ENCODE peak calls at places on chromosomes 7 and 10, in seven cellular contexts. I is WERI-Rb-1; C is CD8-positive, alpha-beta memory T cell; K is HAP-1; F is testis; A is transverse colon; P is mammary epithelial cell. N is an unnamed sample.

GRCh38 chr10:132023092-132023811 is 41.5 kb upstream of the BNIP3 start:
- DNase-seq in I (peak; percentile 78), C (peak; percentile 54), K (peak; percentile 40), F (peak; percentile 85), A (peak; percentile 84), P (peak; percentile 52), N (peak; percentile 56)

GRCh38 chr7:44286182-44286617 is 39.2 kb downstream of the CAMK2B start:
- DNase-seq in I (peak; percentile 54), C (no peak), K (no peak), F (no peak), A (peak; percentile 3), P (no peak), N (no peak)

GRCh38 chr10:96073722-96074121 is 30.3 kb downstream of the CCNJ start:
- DNase-seq in I (no peak), C (no peak), K (no peak), F (no peak), A (no peak), P (peak; percentile 75), N (peak; percentile 93)

GRCh38 chr10:131816941-131817700 is 83.7 kb upstream of the PPP2R2D start:
- DNase-seq in I (no peak), C (no peak), K (no peak), F (peak; percentile 10), A (no peak), P (no peak), N (no peak)

GRCh38 chr10:129892571-129893045 is 71.5 kb downstream of the EBF3 start:
- DNase-seq in I (peak; percentile 21), C (no peak), K (no peak), F (no peak), A (no peak), P (no peak), N (no peak)

GRCh38 chr7:13778967-13779366 is 210.5 kb downstream of the ETV1 start:
- DNase-seq in I (no peak), C (no peak), K (no peak), F (no peak), A (no peak), P (peak; percentile 71), N (peak; percentile 40)

GRCh38 chr10:70458329-70459060 is 17.0 kb upstream of the NODAL start:
- DNase-seq in I (peak; percentile 71), C (no peak), K (no peak), F (peak; percentile 61), A (peak; percentile 67), P (peak; percentile 62), N (peak; percentile 71)

GRCh38 chr7:111638048-111638447 is 75.8 kb upstream of the IMMP2L start:
- DNase-seq in I (no peak), C (no peak), K (no peak), F (no peak), A (no peak), P (no peak), N (no peak)

GRCh38 chr10:127979566-127979965 is 72.7 kb downstream of the PTPRE start:
- DNase-seq in I (no peak), C (no peak), K (no peak), F (no peak), A (no peak), P (no peak), N (no peak)

GRCh38 chr10:91880310-91880709 is 29.0 kb downstream of the FGFBP3 start:
- DNase-seq in I (peak; percentile 75), C (no peak), K (no peak), F (no peak), A (no peak), P (peak; percentile 81), N (no peak)

GRCh38 chr7:192035-192649 is at the start of gene FAM20C:
- DNase-seq in I (peak; percentile 54), C (peak; percentile 28), K (peak; percentile 10), F (peak; percentile 82), A (peak; percentile 83), P (peak; percentile 81), N (peak; percentile 61)

GRCh38 chr7:150814328-150815001 is 13.9 kb downstream of the TMEM176A start:
- DNase-seq in I (no peak), C (no peak), K (no peak), F (no peak), A (no peak), P (no peak), N (no peak)

GRCh38 chr7:25069900-25070443 is 55.1 kb downstream of the CYCS start:
- DNase-seq in I (peak; percentile 40), C (peak; percentile 49), K (peak; percentile 90), F (peak; percentile 75), A (peak; percentile 39), P (peak; percentile 45), N (peak; percentile 67)

GRCh38 chr10:97515260-97515978 is 16.7 kb downstream of the UBTD1 start:
- DNase-seq in I (peak; percentile 72), C (no peak), K (no peak), F (no peak), A (no peak), P (no peak), N (no peak)

GRCh38 chr7:156128496-156128895 is 316.2 kb upstream of the SHH start:
- DNase-seq in I (no peak), C (no peak), K (no peak), F (no peak), A (no peak), P (no peak), N (no peak)

GRCh38 chr7:156129589-156129988 is 317.3 kb upstream of the SHH start:
- DNase-seq in I (no peak), C (no peak), K (no peak), F (no peak), A (no peak), P (no peak), N (no peak)

GRCh38 chr7:156125841-156126730 is 313.8 kb upstream of the SHH start:
- DNase-seq in I (no peak), C (no peak), K (no peak), F (no peak), A (no peak), P (no peak), N (no peak)

GRCh38 chr7:156124356-156124755 is 312.1 kb upstream of the SHH start:
- DNase-seq in I (no peak), C (no peak), K (no peak), F (no peak), A (no peak), P (no peak), N (no peak)

GRCh38 chr7:156127166-156128134 is 315.2 kb upstream of the SHH start:
- DNase-seq in I (no peak), C (no peak), K (no peak), F (no peak), A (no peak), P (no peak), N (no peak)
- H3K27me3 ChIP-seq in I (peaks cover 89% of the 10 kb centered on the region), C (no peaks in the 10 kb centered on the region), K (no peaks in the 10 kb centered on the region), F (no peaks in the 10 kb centered on the region), A (no peaks in the 10 kb centered on the region), P (no peaks in the 10 kb centered on the region), N (no peaks in the 10 kb centered on the region)

DNA sequence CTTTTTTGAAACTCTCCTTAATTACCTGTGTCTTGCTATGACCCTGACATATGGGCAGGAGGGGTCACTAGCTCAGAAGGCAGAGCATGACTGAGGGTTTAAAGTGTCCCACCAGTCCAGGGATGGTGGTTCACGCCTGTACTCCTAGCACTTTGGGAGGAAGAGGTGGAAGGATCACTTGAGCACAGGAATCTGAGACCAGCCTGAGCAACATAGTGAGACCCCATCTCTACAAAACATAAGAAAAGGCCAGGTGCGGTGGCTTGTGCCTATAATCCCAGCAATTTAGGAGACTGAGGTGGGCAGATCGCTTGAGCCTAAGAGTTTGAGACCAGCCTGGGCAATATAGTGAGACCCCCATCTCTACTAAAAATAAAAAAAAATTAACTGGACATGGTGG is 133.8 kb downstream of the TMEM178B start:
- DNase-seq in I (no peak), C (no peak), K (no peak), F (no peak), A (no peak), P (no peak), N (no peak)
- H3K27me3 ChIP-seq in I (no peaks in the 10 kb centered on the region), C (no peaks in the 10 kb centered on the region), K (no peaks in the 10 kb centered on the region), F (no peaks in the 10 kb centered on the region), A (no peaks in the 10 kb centered on the region), P (peaks cover 2% of the 10 kb centered on the region), N (no peaks in the 10 kb centered on the region)

DNA sequence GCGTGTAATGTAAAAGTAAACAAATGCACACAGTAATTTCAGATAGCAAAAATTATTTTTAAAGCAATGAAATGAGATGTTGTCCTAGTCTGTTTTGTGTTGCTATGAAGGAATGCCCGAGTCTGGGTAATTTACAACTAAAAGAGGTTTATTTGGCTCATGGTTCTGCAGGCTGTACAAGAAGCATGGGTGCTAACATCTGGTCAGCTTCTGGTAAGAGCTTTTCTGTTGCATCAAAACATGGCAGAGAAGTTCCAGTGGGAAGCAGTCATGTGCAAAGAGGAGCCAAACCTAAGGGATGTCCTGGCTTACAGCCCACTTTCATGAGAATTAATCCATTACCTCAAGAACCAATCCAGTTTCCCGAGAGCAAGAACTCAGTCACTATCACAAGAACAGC is 62.9 kb upstream of the MNX1 start:
- DNase-seq in I (no peak), C (no peak), K (no peak), F (no peak), A (no peak), P (no peak), N (no peak)
- H3K27me3 ChIP-seq in I (no peaks in the 10 kb centered on the region), C (no peaks in the 10 kb centered on the region), K (peaks cover 13% of the 10 kb centered on the region), F (no peaks in the 10 kb centered on the region), A (peaks cover 78% of the 10 kb centered on the region), P (no peaks in the 10 kb centered on the region), N (no peaks in the 10 kb centered on the region)

GRCh38 chr10:101207026-101207425 is 22.2 kb downstream of the LBX1 start:
- DNase-seq in I (no peak), C (no peak), K (no peak), F (no peak), A (no peak), P (no peak), N (no peak)

GRCh38 chr10:101208543-101208942 is 20.7 kb downstream of the LBX1 start:
- DNase-seq in I (no peak), C (no peak), K (no peak), F (no peak), A (no peak), P (no peak), N (no peak)
- H3K27me3 ChIP-seq in I (no peaks in the 10 kb centered on the region), C (peaks cover 13% of the 10 kb centered on the region), K (peaks cover 15% of the 10 kb centered on the region), F (no peaks in the 10 kb centered on the region), A (peaks cover 84% of the 10 kb centered on the region), P (peaks cover 5% of the 10 kb centered on the region), N (peaks cover 30% of the 10 kb centered on the region)

GRCh38 chr7:27229448-27229847 is 13.2 kb upstream of the EVX1 start:
- DNase-seq in I (no peak), C (no peak), K (no peak), F (no peak), A (no peak), P (no peak), N (no peak)
- H3K27me3 ChIP-seq in I (peaks cover 87% of the 10 kb centered on the region), C (peaks cover 19% of the 10 kb centered on the region), K (no peaks in the 10 kb centered on the region), F (no peaks in the 10 kb centered on the region), A (peaks cover 31% of the 10 kb centered on the region), P (peaks cover 15% of the 10 kb centered on the region), N (peaks cover 37% of the 10 kb centered on the region)

DNA sequence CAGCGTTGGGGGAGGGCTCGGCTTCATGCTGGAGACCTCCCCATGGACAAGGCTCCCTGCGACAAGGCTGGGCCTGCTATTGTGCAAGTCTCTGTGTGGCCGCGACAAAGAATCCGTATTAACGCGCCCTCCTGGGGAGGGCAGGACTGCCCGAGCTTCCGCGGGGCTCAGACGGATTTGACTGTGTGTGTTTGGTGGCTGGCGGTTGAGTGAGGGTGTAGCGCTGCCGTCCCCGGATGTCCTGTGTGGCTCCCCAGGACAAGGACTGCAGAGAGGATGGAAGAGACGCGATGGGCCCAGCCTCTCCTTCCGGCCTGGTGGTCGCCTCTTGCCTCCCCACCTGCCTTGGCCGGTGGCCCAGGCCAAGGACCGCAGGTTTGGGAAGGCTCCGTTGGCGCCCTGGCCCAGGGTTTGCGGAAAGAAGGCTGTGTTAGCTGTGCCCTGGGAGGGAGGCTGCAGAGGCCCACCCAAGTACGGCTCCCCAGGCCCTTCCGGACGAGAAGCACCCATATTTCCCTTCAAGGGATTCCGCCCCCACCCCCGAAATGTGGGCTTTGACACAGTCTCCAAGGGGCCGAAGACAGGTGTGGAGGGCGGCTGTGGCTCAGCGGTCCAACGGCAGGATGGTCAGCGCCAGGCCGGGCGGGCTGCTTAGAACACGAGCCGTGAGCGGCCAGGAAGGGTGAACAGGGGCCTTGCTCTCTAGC is 2.3 kb downstream of the UNCX start:
- DNase-seq in I (peak; percentile 67), C (peak; percentile 26), K (no peak), F (no peak), A (no peak), P (no peak), N (no peak)
- H3K27me3 ChIP-seq in I (peaks cover 76% of the 10 kb centered on the region), C (peaks cover 45% of the 10 kb centered on the region), K (peaks cover 68% of the 10 kb centered on the region), F (no peaks in the 10 kb centered on the region), A (peaks cover 97% of the 10 kb centered on the region), P (peaks cover 84% of the 10 kb centered on the region), N (peaks cover 68% of the 10 kb centered on the region)